ENCODE peak calls at places on chromosomes 13 and 19, in ten cellular contexts. H is effector memory CD4-positive, alpha-beta T cell; P is SK-N-SH; Y is left lung; S is CD4-positive, alpha-beta memory T cell; J is uterus; G is left ventricle myocardium inferior; Z is substantia nigra; R is HCT116; N is body of pancreas. U is an unnamed sample.

GRCh38 chr13:85582890-85583289 is 216.3 kb downstream of the SLITRK6 start:
- DNase-seq in H (no peak), P (no peak), Y (no peak), S (no peak), J (no peak), G (no peak), Z (no peak), R (no peak), N (no peak), U (no peak)

GRCh38 chr19:55486971-55487883 is 1.0 kb upstream of the SSC5D start:
- DNase-seq in H (no peak), P (peak; percentile 72), Y (peak; percentile 87), S (no peak), J (peak; percentile 93), G (peak; percentile 66), Z (no peak), R (no peak), N (no peak), U (peak; percentile 22)

GRCh38 chr19:8194528-8195275 is 14.5 kb upstream of the CERS4 start:
- DNase-seq in H (peak; percentile 49), P (no peak), Y (peak; percentile 37), S (peak; percentile 56), J (no peak), G (no peak), Z (no peak), R (no peak), N (no peak), U (no peak)

GRCh38 chr19:21210037-21210621 is 68.3 kb downstream of the ZNF431 start:
- DNase-seq in H (no peak), P (no peak), Y (no peak), S (no peak), J (no peak), G (no peak), Z (no peak), R (no peak), N (no peak), U (no peak)

GRCh38 chr13:35630551-35631275 is 154.2 kb upstream of the MAB21L1 start:
- DNase-seq in H (no peak), P (peak; percentile 36), Y (no peak), S (no peak), J (no peak), G (no peak), Z (no peak), R (peak; percentile 40), N (no peak), U (no peak)

GRCh38 chr13:113186061-113186900 is 22.2 kb downstream of the PCID2 start:
- DNase-seq in H (no peak), P (no peak), Y (no peak), S (peak; percentile 18), J (no peak), G (no peak), Z (no peak), R (no peak), N (no peak), U (no peak)

GRCh38 chr13:50893211-50893852 is 16.3 kb upstream of the RNASEH2B start:
- DNase-seq in H (no peak), P (peak; percentile 59), Y (no peak), S (peak; percentile 71), J (no peak), G (no peak), Z (no peak), R (no peak), N (no peak), U (no peak)

GRCh38 chr19:40335855-40336700 is 12.1 kb downstream of the C19orf47 start:
- DNase-seq in H (no peak), P (no peak), Y (no peak), S (no peak), J (no peak), G (no peak), Z (no peak), R (no peak), N (no peak), U (no peak)

GRCh38 chr13:39909634-39910033 is 254.2 kb downstream of the COG6 start:
- DNase-seq in H (no peak), P (peak; percentile 14), Y (no peak), S (no peak), J (no peak), G (no peak), Z (no peak), R (no peak), N (no peak), U (no peak)

GRCh38 chr13:33441015-33441414 is 155.5 kb upstream of the STARD13 start:
- DNase-seq in H (no peak), P (peak; percentile 10), Y (no peak), S (no peak), J (no peak), G (no peak), Z (no peak), R (peak; percentile 15), N (peak; percentile 63), U (no peak)

GRCh38 chr19:46998445-46999142 is 21.0 kb upstream of the NPAS1 start:
- DNase-seq in H (no peak), P (no peak), Y (no peak), S (no peak), J (no peak), G (no peak), Z (no peak), R (no peak), N (no peak), U (peak; percentile 12)

GRCh38 chr13:74047925-74048324 is 86.3 kb downstream of the KLF12 start:
- DNase-seq in H (no peak), P (no peak), Y (no peak), S (no peak), J (no peak), G (no peak), Z (no peak), R (peak; percentile 7), N (no peak), U (no peak)

GRCh38 chr13:93903909-93904308 is 575.6 kb downstream of the DCT start:
- DNase-seq in H (no peak), P (no peak), Y (no peak), S (no peak), J (no peak), G (no peak), Z (no peak), R (no peak), N (no peak), U (no peak)

GRCh38 chr13:95535243-95535642 is 17.3 kb upstream of the CLDN10 start:
- DNase-seq in H (no peak), P (no peak), Y (peak; percentile 36), S (no peak), J (no peak), G (no peak), Z (no peak), R (peak; percentile 77), N (peak; percentile 33), U (no peak)

GRCh38 chr13:47310376-47310775 is 413.5 kb upstream of the HTR2A start:
- DNase-seq in H (no peak), P (no peak), Y (no peak), S (no peak), J (no peak), G (no peak), Z (no peak), R (no peak), N (no peak), U (no peak)

GRCh38 chr13:23979361-23980159 is 82.3 kb upstream of the C1QTNF9B start:
- DNase-seq in H (peak; percentile 3), P (peak; percentile 85), Y (peak; percentile 87), S (no peak), J (peak; percentile 80), G (peak; percentile 80), Z (peak; percentile 84), R (no peak), N (peak; percentile 77), U (peak; percentile 45)

GRCh38 chr13:91349992-91350911 is 2.8 kb downstream of the MIR17HG start:
- DNase-seq in H (no peak), P (no peak), Y (no peak), S (no peak), J (no peak), G (no peak), Z (no peak), R (no peak), N (no peak), U (no peak)

GRCh38 chr19:2523630-2524311 is 47.8 kb downstream of the GADD45B start:
- DNase-seq in H (no peak), P (no peak), Y (no peak), S (no peak), J (no peak), G (no peak), Z (no peak), R (no peak), N (no peak), U (no peak)

GRCh38 chr19:53553865-53554791 is 16.2 kb downstream of the ZNF331 start:
- DNase-seq in H (peak; percentile 93), P (peak; percentile 89), Y (peak; percentile 93), S (peak; percentile 96), J (peak; percentile 90), G (peak; percentile 88), Z (peak; percentile 64), R (no peak), N (peak; percentile 84), U (peak; percentile 83)
- H3K27ac ChIP-seq in H (peak overlapping the region; percentile 95), P (peak overlapping the region; percentile 29), Y (peak overlapping the region; percentile 87), S (peak overlapping the region; percentile 94), J (peak overlapping the region; percentile 92), G (peak overlapping the region; percentile 85), Z (peak overlapping the region; percentile 52), R (no peak overlapping the region), N (peak overlapping the region; percentile 84), U (peak overlapping the region; percentile 84)

GRCh38 chr19:45781282-45782161 is 768 bp downstream of the DMPK start:
- DNase-seq in H (no peak), P (no peak), Y (no peak), S (no peak), J (no peak), G (no peak), Z (no peak), R (no peak), N (peak; percentile 89), U (no peak)
- H3K27ac ChIP-seq in H (no peak overlapping the region), P (peak overlapping the region; percentile 86), Y (no peak overlapping the region), S (no peak overlapping the region), J (peak overlapping the region; percentile 93), G (peak overlapping the region; percentile 94), Z (peak overlapping the region; percentile 26), R (peak overlapping the region; percentile 91), N (peak overlapping the region; percentile 90), U (no peak overlapping the region)

GRCh38 chr13:76778906-76779305 is 107.3 kb downstream of the KCTD12 start:
- DNase-seq in H (no peak), P (no peak), Y (no peak), S (no peak), J (no peak), G (no peak), Z (no peak), R (no peak), N (no peak), U (no peak)

DNA sequence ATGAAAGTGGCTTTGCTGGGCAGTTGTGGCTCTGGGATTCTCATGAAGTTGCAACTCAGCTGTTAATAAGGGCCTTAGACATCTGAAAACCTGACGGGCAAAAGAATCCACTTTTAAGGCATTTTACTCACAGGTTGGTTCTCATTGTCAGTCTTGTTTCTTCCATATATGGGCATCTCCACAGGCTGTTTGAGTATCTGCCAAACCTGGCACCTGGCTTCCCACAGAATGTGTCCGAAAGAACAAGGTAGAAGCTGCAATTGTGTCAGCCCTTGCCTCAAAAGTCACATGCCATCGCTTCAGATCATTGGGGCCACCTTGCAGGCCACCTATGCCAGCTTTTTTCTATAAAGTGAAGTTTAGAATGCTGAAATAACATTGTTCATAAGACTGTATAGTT is 102.4 kb downstream of the KCTD12 start:
- DNase-seq in H (no peak), P (no peak), Y (no peak), S (no peak), J (no peak), G (no peak), Z (no peak), R (no peak), N (no peak), U (no peak)
- H3K27ac ChIP-seq in H (no peak overlapping the region), P (no peak overlapping the region), Y (no peak overlapping the region), S (no peak overlapping the region), J (no peak overlapping the region), G (no peak overlapping the region), Z (no peak overlapping the region), R (no peak overlapping the region), N (no peak overlapping the region), U (no peak overlapping the region)

GRCh38 chr19:17240855-17241399 is 4.8 kb downstream of the NR2F6 start:
- DNase-seq in H (no peak), P (no peak), Y (no peak), S (no peak), J (no peak), G (no peak), Z (no peak), R (no peak), N (no peak), U (no peak)
- H3K27ac ChIP-seq in H (no peak overlapping the region), P (no peak overlapping the region), Y (no peak overlapping the region), S (no peak overlapping the region), J (peak overlapping the region; percentile 30), G (peak overlapping the region; percentile 93), Z (no peak overlapping the region), R (no peak overlapping the region), N (peak overlapping the region; percentile 84), U (no peak overlapping the region)